ENCODE peak calls at places on chromosome 4, in eight cellular contexts. Y, W, L, P, Q, J, X and N are unnamed samples.

GRCh38 chr4:151690164-151690856 is 70.5 kb downstream of the GATB start:
- DNase-seq in L (no peak), P (no peak), J (peak; percentile 35), Q (no peak), X (no peak), Y (no peak), W (no peak), N (no peak)

GRCh38 chr4:71230258-71230594 is 108.6 kb upstream of the SLC4A4 start:
- DNase-seq in W (no peak), Q (no peak), P (no peak), L (no peak), J (peak; percentile 38), Y (no peak), X (peak; percentile 46), N (peak; percentile 46)

GRCh38 chr4:165326831-165327210 is 648 bp upstream of the MSMO1 start:
- DNase-seq in L (peak; percentile 80), Q (peak; percentile 56), Y (no peak), J (no peak), W (peak; percentile 40), X (peak; percentile 53), P (no peak), N (peak; percentile 48)

GRCh38 chr4:6953751-6954380 is 44.2 kb downstream of the TBC1D14 start:
- DNase-seq in X (peak; percentile 93), P (peak; percentile 54), Q (peak; percentile 75), W (peak; percentile 95), Y (peak; percentile 86), L (no peak), J (peak; percentile 94), N (peak; percentile 59)

GRCh38 chr4:126604273-126604867 is 1028.4 kb upstream of the INTU start:
- DNase-seq in L (no peak), Q (no peak), X (no peak), Y (no peak), P (peak; percentile 27), J (no peak), W (no peak), N (no peak)

GRCh38 chr4:93184093-93184492 is 644.5 kb upstream of the ATOH1 start:
- DNase-seq in Q (no peak), Y (no peak), P (no peak), W (no peak), X (no peak), L (no peak), J (no peak), N (no peak)

GRCh38 chr4:101160792-101161592 is 186.3 kb downstream of the PPP3CA start:
- DNase-seq in X (no peak), Q (no peak), P (peak; percentile 84), J (no peak), Y (no peak), W (no peak), L (no peak), N (no peak)

GRCh38 chr4:110155632-110156031 is 42.8 kb downstream of the ELOVL6 start:
- DNase-seq in J (no peak), Y (no peak), L (no peak), W (no peak), Q (no peak), P (no peak), X (no peak), N (no peak)

GRCh38 chr4:45831692-45832091 is 292.2 kb downstream of the GABRG1 start:
- DNase-seq in Q (no peak), Y (no peak), P (no peak), W (no peak), X (no peak), J (no peak), L (no peak), N (no peak)

GRCh38 chr4:123035239-123035638 is 112.8 kb upstream of the NUDT6 start:
- DNase-seq in P (no peak), L (no peak), J (no peak), Q (no peak), X (no peak), Y (no peak), W (no peak), N (no peak)

GRCh38 chr4:124890522-124890921 is 178.0 kb upstream of the ANKRD50 start:
- DNase-seq in X (no peak), W (no peak), J (no peak), P (no peak), Y (no peak), L (no peak), Q (no peak), N (no peak)

GRCh38 chr4:91577864-91578263 is 725.9 kb upstream of the GRID2 start:
- DNase-seq in X (no peak), P (no peak), Q (no peak), L (no peak), W (no peak), J (no peak), Y (no peak), N (no peak)

GRCh38 chr4:124997907-124998306 is 285.4 kb upstream of the ANKRD50 start:
- DNase-seq in P (no peak), J (no peak), Q (no peak), L (no peak), Y (no peak), W (no peak), X (no peak), N (no peak)

GRCh38 chr4:132642196-132642817 is 506.8 kb upstream of the PCDH10 start:
- DNase-seq in J (no peak), P (peak; percentile 48), Q (no peak), W (no peak), X (no peak), L (no peak), Y (no peak), N (peak; percentile 25)

GRCh38 chr4:158775091-158775651 is 6.3 kb downstream of the FNIP2 start:
- DNase-seq in X (peak; percentile 56), P (no peak), J (no peak), Y (no peak), W (no peak), L (no peak), Q (no peak), N (no peak)

GRCh38 chr4:102809691-102810090 is 17.7 kb downstream of the UBE2D3 start:
- DNase-seq in J (no peak), W (no peak), X (no peak), Q (no peak), P (no peak), L (no peak), Y (no peak), N (no peak)

GRCh38 chr4:182142146-182143085 is 100.8 kb upstream of the TENM3 start:
- DNase-seq in J (no peak), P (no peak), W (no peak), X (no peak), L (no peak), Q (no peak), Y (no peak), N (no peak)

GRCh38 chr4:185086053-185086452 is 57.0 kb upstream of the SLC25A4 start:
- DNase-seq in X (no peak), P (no peak), J (no peak), Q (no peak), W (no peak), L (no peak), Y (no peak), N (no peak)

GRCh38 chr4:154562697-154563254 is at the start of gene FGB:
- DNase-seq in Y (no peak), W (no peak), L (no peak), X (no peak), P (no peak), J (no peak), Q (no peak), N (no peak)

GRCh38 chr4:40309250-40309774 is 25.8 kb upstream of the CHRNA9 start:
- DNase-seq in P (peak; percentile 77), Y (peak; percentile 92), X (peak; percentile 94), W (peak; percentile 85), L (peak; percentile 83), J (peak; percentile 95), Q (peak; percentile 88), N (peak; percentile 92)

GRCh38 chr4:137955615-137956014 is 286.5 kb downstream of the SLC7A11 start:
- DNase-seq in J (no peak), Y (no peak), Q (no peak), X (no peak), P (no peak), L (no peak), W (no peak), N (no peak)

GRCh38 chr4:137961051-137961438 is 281.1 kb downstream of the SLC7A11 start:
- DNase-seq in L (no peak), Y (no peak), W (no peak), Q (peak; percentile 30), P (no peak), X (no peak), J (no peak), N (no peak)

GRCh38 chr4:137956256-137956655 is 285.9 kb downstream of the SLC7A11 start:
- DNase-seq in Q (no peak), J (no peak), P (no peak), Y (no peak), X (no peak), L (no peak), W (no peak), N (no peak)

GRCh38 chr4:137960371-137961050 is 281.6 kb downstream of the SLC7A11 start:
- DNase-seq in L (no peak), Y (no peak), P (no peak), Q (no peak), W (no peak), X (no peak), J (no peak), N (no peak)
- H3K4me3 ChIP-seq in L (no peak overlapping the region), Y (no peak overlapping the region), P (no peak overlapping the region), Q (no peak overlapping the region), W (no peak overlapping the region), X (no peak overlapping the region), J (no peak overlapping the region), N (no peak overlapping the region)

GRCh38 chr4:156615066-156615514 is 356.5 kb downstream of the PDGFC start:
- DNase-seq in Q (no peak), P (no peak), Y (no peak), L (no peak), J (no peak), W (no peak), X (no peak), N (peak; percentile 2)
- H3K27ac ChIP-seq in Q (no peak overlapping the region), P (no peak overlapping the region), Y (no peak overlapping the region), L (peak overlapping the region; percentile 7), J (no peak overlapping the region), W (no peak overlapping the region), X (no peak overlapping the region), N (no peak overlapping the region)

DNA sequence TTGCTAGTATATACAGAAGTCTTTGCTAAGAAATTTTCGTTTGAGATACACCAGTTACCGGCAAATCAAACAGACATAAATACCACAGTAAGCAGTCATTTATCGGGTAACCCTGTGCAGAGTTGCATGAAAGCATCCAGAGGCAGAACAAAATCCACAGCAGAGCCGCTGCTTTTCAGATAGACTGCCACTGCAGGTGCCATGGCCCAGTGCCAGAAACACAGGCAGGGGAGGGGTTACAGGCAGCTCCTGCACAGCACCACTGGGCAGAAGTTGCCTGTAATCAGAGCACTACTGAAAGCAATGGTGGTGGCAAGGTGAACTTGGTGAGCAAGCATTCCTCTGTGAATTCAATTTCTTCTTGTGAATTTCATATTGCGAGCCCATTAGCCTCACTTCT is 179.0 kb upstream of the MAB21L2 start:
- DNase-seq in W (peak; percentile 17), J (peak; percentile 89), X (peak; percentile 58), Y (no peak), P (no peak), Q (no peak), L (no peak), N (peak; percentile 92)
- H3K4me3 ChIP-seq in W (no peak overlapping the region), J (no peak overlapping the region), X (no peak overlapping the region), Y (no peak overlapping the region), P (no peak overlapping the region), Q (no peak overlapping the region), L (no peak overlapping the region), N (no peak overlapping the region)

DNA sequence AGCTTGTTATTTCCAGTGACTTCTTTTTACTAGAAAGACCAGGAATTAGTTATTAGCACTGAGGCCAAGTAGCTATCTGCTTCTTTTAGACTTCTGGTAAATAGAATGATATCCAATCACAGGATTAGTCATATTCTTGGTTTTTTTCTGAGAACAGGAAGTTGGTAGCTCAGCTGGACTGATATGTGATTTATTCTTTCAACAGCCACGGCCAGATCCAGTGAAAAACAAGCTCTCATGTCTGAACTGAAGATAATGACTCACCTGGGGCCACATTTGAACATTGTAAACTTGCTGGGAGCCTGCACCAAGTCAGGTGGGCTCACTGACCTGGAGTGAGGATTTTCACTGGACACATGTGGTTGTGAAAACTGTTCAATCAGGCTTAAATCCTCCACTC is 48.6 kb downstream of the PDGFRA start:
- DNase-seq in J (no peak), W (no peak), P (no peak), L (no peak), Y (no peak), Q (no peak), X (no peak), N (peak; percentile 64)
- H3K27ac ChIP-seq in J (no peak overlapping the region), W (peak overlapping the region; percentile 3), P (no peak overlapping the region), L (peak overlapping the region; percentile 76), Y (peak overlapping the region; percentile 49), Q (peak overlapping the region; percentile 58), X (no peak overlapping the region), N (no peak overlapping the region)